ENCODE peak calls at places on chromosome 10, in four cellular contexts. I is fibroblast of lung, S is SJSA1, M is heart left ventricle. H is an unnamed sample. For H3K9me3 and H3K27me3, the result is how much of the 10 kb centered on the place peaks cover.

GRCh38 chr10:51301644-51302043 is 227.4 kb downstream of the PRKG1 start:
- DNase-seq in S (no peak), M (no peak), I (peak), H (no peak)

GRCh38 chr10:114061794-114062193 is 18.1 kb downstream of the ADRB1 start:
- DNase-seq in S (no peak), I (no peak), M (no peak), H (no peak)

GRCh38 chr10:124557648-124558338 is 96.2 kb downstream of the LHPP start:
- DNase-seq in I (peak), S (no peak), M (peak), H (no peak)

GRCh38 chr10:123257904-123258303 is 103.7 kb downstream of the BUB3 start:
- DNase-seq in I (no peak), S (no peak), M (no peak), H (no peak)

GRCh38 chr10:60441515-60441914 is 51.8 kb upstream of the ANK3 start:
- DNase-seq in M (no peak), S (no peak), I (peak), H (no peak)

GRCh38 chr10:8061274-8062211 is 7.1 kb downstream of the GATA3 start:
- DNase-seq in S (no peak), I (no peak), M (no peak), H (no peak)

GRCh38 chr10:124675824-124676223 is 68.4 kb downstream of the FAM53B start:
- DNase-seq in S (no peak), M (no peak), I (no peak), H (no peak)

GRCh38 chr10:100346351-100346764 is 675 bp upstream of the SCD start:
- DNase-seq in I (peak), M (peak), S (peak), H (peak)

GRCh38 chr10:104028146-104028545 is 57.5 kb downstream of the COL17A1 start:
- DNase-seq in M (peak), I (peak), S (no peak), H (no peak)

GRCh38 chr10:110165867-110166266 is 41.5 kb upstream of the MXI1 start:
- DNase-seq in S (no peak), I (no peak), M (no peak), H (no peak)

GRCh38 chr10:50422259-50422658 is 170.9 kb upstream of the ASAH2 start:
- DNase-seq in I (peak), M (no peak), S (no peak), H (no peak)

GRCh38 chr10:6347391-6347951 is 144.7 kb downstream of the PFKFB3 start:
- DNase-seq in M (no peak), I (no peak), S (peak), H (no peak)

GRCh38 chr10:73768881-73769280 is 13.0 kb upstream of the CHCHD1 start:
- DNase-seq in I (no peak), M (no peak), S (no peak), H (no peak)

GRCh38 chr10:35348609-35349388 is 12.5 kb downstream of the CCNY start:
- DNase-seq in M (no peak), S (no peak), I (no peak), H (no peak)

GRCh38 chr10:5608608-5609270 is 57.7 kb downstream of the ASB13 start:
- DNase-seq in I (no peak), S (no peak), M (no peak), H (no peak)

GRCh38 chr10:90075995-90076394 is 374.6 kb downstream of the KIF20B start:
- DNase-seq in I (no peak), M (no peak), S (no peak), H (no peak)
- H3K9me3 ChIP-seq in I (under half), M (under half), S (under half), H (under half)

GRCh38 chr10:133243593-133243992 is 5.9 kb downstream of the VENTX start:
- DNase-seq in S (no peak), M (no peak), I (no peak), H (no peak)
- H3K27me3 ChIP-seq in S (under half), M (under half), I (under half), H (under half)

DNA sequence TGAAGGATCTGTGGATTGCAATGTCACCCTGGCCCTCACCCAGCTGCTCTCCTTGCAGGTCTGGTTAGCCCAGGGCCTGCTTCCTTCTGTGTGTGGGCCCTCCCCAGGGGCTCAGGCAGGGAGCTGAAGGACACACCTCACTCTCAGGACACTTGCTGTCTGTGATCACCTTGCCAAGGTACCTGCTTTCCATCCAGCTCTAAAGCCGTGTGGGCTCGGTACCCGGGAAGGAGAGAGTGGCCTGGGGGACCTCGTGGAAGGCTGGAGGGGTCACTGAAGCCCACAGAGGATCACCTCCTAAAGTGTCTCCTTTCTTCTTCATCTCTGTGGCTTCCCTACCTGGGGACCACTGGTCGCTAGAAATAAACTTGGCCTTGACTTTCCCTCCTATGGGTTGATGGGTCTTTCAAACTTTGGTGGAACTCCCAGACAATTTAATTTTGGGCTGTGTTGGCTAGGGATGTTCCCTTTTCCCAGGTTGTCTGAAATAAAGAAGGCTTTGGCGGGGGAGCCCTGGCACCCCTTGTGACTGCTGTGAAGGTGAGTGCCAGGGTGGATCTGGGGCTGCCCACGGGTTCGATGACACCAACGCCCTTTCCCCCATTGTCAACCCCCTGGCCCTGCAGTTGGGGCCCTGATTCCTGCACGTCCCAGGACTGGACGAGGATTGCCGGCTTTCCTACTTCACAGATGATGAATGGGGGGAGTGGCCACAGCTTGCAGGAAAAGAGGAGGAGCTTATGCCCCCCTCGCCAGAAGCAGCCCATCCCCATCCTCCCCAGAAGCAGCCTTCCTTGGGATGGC is 331.0 kb downstream of the ADARB2 start:
- DNase-seq in S (no peak), I (no peak), M (no peak), H (no peak)
- H3K9me3 ChIP-seq in S (under half), I (under half), M (under half), H (under half)

GRCh38 chr10:132036153-132036886 is 29.4 kb upstream of the JAKMIP3 start:
- DNase-seq in M (peak), I (peak), S (no peak), H (no peak)
- H3K27me3 ChIP-seq in M (under half), I (under half), S (half or more), H (under half)

GRCh38 chr10:133338080-133339071 is 1.7 kb upstream of the CALY start:
- DNase-seq in M (no peak), I (no peak), S (no peak), H (no peak)
- H3K9me3 ChIP-seq in M (under half), I (under half), S (under half), H (under half)

GRCh38 chr10:128158024-128158795 is 32.0 kb upstream of the MKI67 start:
- DNase-seq in M (no peak), I (no peak), S (no peak), H (no peak)

GRCh38 chr10:128160335-128160734 is 34.1 kb upstream of the MKI67 start:
- DNase-seq in S (no peak), I (no peak), M (no peak), H (no peak)

GRCh38 chr10:128161031-128161430 is 34.8 kb upstream of the MKI67 start:
- DNase-seq in I (no peak), S (no peak), M (no peak), H (no peak)

GRCh38 chr10:128152741-128153583 is 26.7 kb upstream of the MKI67 start:
- DNase-seq in I (no peak), S (no peak), M (no peak), H (no peak)

GRCh38 chr10:128156999-128157755 is 31.0 kb upstream of the MKI67 start:
- DNase-seq in I (no peak), M (no peak), S (no peak), H (no peak)
- H3K27me3 ChIP-seq in I (under half), M (under half), S (under half), H (under half)

GRCh38 chr10:129790710-129791446 is 173.2 kb downstream of the EBF3 start:
- DNase-seq in S (no peak), M (no peak), I (peak), H (no peak)

GRCh38 chr10:129794056-129794455 is 170.0 kb downstream of the EBF3 start:
- DNase-seq in I (no peak), M (no peak), S (no peak), H (no peak)

GRCh38 chr10:129796611-129797420 is 167.3 kb downstream of the EBF3 start:
- DNase-seq in S (no peak), I (no peak), M (no peak), H (no peak)

GRCh38 chr10:129792864-129793263 is 171.2 kb downstream of the EBF3 start:
- DNase-seq in M (no peak), I (no peak), S (no peak), H (no peak)

DNA sequence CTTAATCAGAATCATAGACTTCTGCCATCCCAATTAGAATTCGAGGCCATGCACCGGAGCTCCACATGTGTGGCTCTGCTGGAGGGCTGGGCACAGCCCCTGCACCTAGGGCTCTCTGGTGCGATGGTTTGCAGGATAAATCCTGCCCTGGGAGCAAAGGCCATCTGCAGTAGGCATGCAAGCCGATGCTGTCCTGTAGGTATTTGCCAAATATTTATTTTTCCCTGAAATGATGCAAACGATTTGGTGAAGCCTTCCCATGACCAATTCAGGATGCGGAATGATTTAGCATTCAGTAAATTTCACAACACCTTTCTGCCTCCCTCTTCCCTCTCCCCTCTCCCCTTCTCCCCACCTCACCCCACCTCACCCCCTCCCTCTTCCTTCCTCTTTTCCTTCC is 170.6 kb downstream of the EBF3 start:
- DNase-seq in S (no peak), M (no peak), I (no peak), H (no peak)
- H3K9me3 ChIP-seq in S (under half), M (under half), I (under half), H (under half)

DNA sequence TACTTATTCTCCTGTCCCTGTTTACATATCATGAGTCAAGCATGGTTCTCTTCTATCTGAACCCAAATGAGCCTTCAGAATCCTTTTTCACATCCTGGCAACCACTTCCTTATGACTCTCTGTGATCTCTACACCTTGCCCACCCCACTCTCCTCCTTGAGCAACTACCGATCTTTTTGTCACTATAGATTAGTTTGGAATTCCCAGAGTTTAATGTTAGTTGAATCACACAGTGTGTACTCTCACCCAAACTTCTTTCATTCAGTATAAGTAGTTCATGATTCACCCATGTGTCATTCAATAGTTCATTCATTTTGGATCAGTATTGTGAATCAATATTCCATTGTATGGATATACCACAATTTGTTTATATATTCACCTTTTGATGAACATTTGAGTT is 55.3 kb downstream of the TFAM start:
- DNase-seq in M (no peak), S (no peak), I (no peak), H (no peak)
- H3K27me3 ChIP-seq in M (under half), S (under half), I (under half), H (under half)

GRCh38 chr10:108014902-108015177 is 850.3 kb upstream of the SORCS1 start:
- DNase-seq in M (no peak), S (no peak), I (no peak), H (no peak)
- H3K9me3 ChIP-seq in M (under half), S (under half), I (under half), H (under half)

H was measured in uterus.